ENCODE peak calls at places on chromosome 21, in eight cellular contexts. J is A673, F is right atrium auricular region, S is brain microvascular endothelial cell, T is lower lobe of right lung, G is ovary, D is left lung, V is GM23248. B is an unnamed sample.

GRCh38 chr21:43909736-43910455 is 44.9 kb downstream of the AGPAT3 start:
- DNase-seq in J (no peak), F (no peak), S (no peak), T (no peak), G (no peak), D (no peak), V (no peak), B (no peak)

GRCh38 chr21:14405225-14405624 is 22.3 kb upstream of the HSPA13 start:
- DNase-seq in J (no peak), F (no peak), S (no peak), T (no peak), G (no peak), D (no peak), V (no peak), B (no peak)

GRCh38 chr21:38351961-38352521 is 95.2 kb downstream of the KCNJ15 start:
- DNase-seq in J (no peak), F (no peak), S (peak), T (no peak), G (no peak), D (no peak), V (peak), B (no peak)

GRCh38 chr21:20570824-20571232 is 427.4 kb upstream of the NCAM2 start:
- DNase-seq in J (peak), F (no peak), S (no peak), T (no peak), G (no peak), D (no peak), V (no peak), B (no peak)

GRCh38 chr21:26070121-26070520 is 100.4 kb downstream of the APP start:
- DNase-seq in J (no peak), F (no peak), S (no peak), T (no peak), G (no peak), D (no peak), V (no peak), B (no peak)

GRCh38 chr21:44845418-44846200 is 27.7 kb upstream of the SUMO3 start:
- DNase-seq in J (peak), F (peak), S (no peak), T (peak), G (peak), D (peak), V (peak), B (peak)

GRCh38 chr21:25324666-25325065 is 282.6 kb downstream of the MRPL39 start:
- DNase-seq in J (no peak), F (no peak), S (no peak), T (no peak), G (no peak), D (no peak), V (no peak), B (no peak)

GRCh38 chr21:44550807-44551206 is 498 bp downstream of the KRTAP10-2 start:
- DNase-seq in J (no peak), F (peak), S (no peak), T (peak), G (no peak), D (peak), V (peak), B (no peak)

GRCh38 chr21:26449161-26449560 is 123.9 kb downstream of the CYYR1 start:
- DNase-seq in J (peak), F (no peak), S (peak), T (no peak), G (no peak), D (no peak), V (peak), B (no peak)

GRCh38 chr21:17598437-17598836 is 14.3 kb downstream of the BTG3 start:
- DNase-seq in J (no peak), F (no peak), S (no peak), T (no peak), G (no peak), D (no peak), V (no peak), B (no peak)

GRCh38 chr21:21463456-21463855 is 465.2 kb downstream of the NCAM2 start:
- DNase-seq in J (peak), F (no peak), S (no peak), T (no peak), G (no peak), D (no peak), V (no peak), B (no peak)

GRCh38 chr21:25801217-25802015 is 66.6 kb downstream of the GABPA start:
- DNase-seq in J (peak), F (peak), S (peak), T (peak), G (peak), D (peak), V (peak), B (peak)

GRCh38 chr21:25462517-25462971 is 144.7 kb downstream of the MRPL39 start:
- DNase-seq in J (no peak), F (no peak), S (no peak), T (no peak), G (no peak), D (no peak), V (no peak), B (no peak)

GRCh38 chr21:43866233-43866632 is 1.2 kb downstream of the AGPAT3 start:
- DNase-seq in J (peak), F (no peak), S (peak), T (no peak), G (peak), D (peak), V (peak), B (no peak)

GRCh38 chr21:36541721-36542139 is 61.8 kb upstream of the CLDN14 start:
- DNase-seq in J (no peak), F (no peak), S (no peak), T (no peak), G (no peak), D (no peak), V (no peak), B (no peak)

GRCh38 chr21:36544545-36544944 is 64.6 kb upstream of the CLDN14 start:
- DNase-seq in J (no peak), F (no peak), S (no peak), T (no peak), G (no peak), D (no peak), V (no peak), B (no peak)

GRCh38 chr21:36540700-36541099 is 60.8 kb upstream of the CLDN14 start:
- DNase-seq in J (no peak), F (no peak), S (no peak), T (no peak), G (no peak), D (no peak), V (no peak), B (no peak)

GRCh38 chr21:36543924-36544323 is 64.0 kb upstream of the CLDN14 start:
- DNase-seq in J (no peak), F (no peak), S (no peak), T (no peak), G (no peak), D (no peak), V (no peak), B (no peak)

GRCh38 chr21:36542312-36543101 is 62.6 kb upstream of the CLDN14 start:
- DNase-seq in J (no peak), F (no peak), S (no peak), T (no peak), G (no peak), D (no peak), V (no peak), B (no peak)
- H3K4me3 ChIP-seq in J (no peak), F (no peak), S (no peak), T (no peak), G (no peak), D (no peak), V (no peak), B (no peak)

GRCh38 chr21:34690041-34690792 is 21.4 kb downstream of the CLIC6 start:
- DNase-seq in J (no peak), F (no peak), S (no peak), T (no peak), G (no peak), D (no peak), V (no peak), B (no peak)

GRCh38 chr21:34692458-34693020 is 23.7 kb downstream of the CLIC6 start:
- DNase-seq in J (no peak), F (no peak), S (no peak), T (no peak), G (no peak), D (no peak), V (no peak), B (no peak)

GRCh38 chr21:34688715-34689114 is 19.9 kb downstream of the CLIC6 start:
- DNase-seq in J (no peak), F (no peak), S (no peak), T (no peak), G (no peak), D (no peak), V (no peak), B (no peak)

GRCh38 chr21:34691396-34692032 is 22.7 kb downstream of the CLIC6 start:
- DNase-seq in J (no peak), F (no peak), S (no peak), T (no peak), G (no peak), D (no peak), V (no peak), B (no peak)

GRCh38 chr21:34690793-34691175 is 22.0 kb downstream of the CLIC6 start:
- DNase-seq in J (no peak), F (no peak), S (no peak), T (no peak), G (no peak), D (no peak), V (no peak), B (no peak)
- H3K27ac ChIP-seq in J (no peak), F (no peak), S (no peak), T (peak), G (no peak), D (peak), V (no peak), B (peak)

DNA sequence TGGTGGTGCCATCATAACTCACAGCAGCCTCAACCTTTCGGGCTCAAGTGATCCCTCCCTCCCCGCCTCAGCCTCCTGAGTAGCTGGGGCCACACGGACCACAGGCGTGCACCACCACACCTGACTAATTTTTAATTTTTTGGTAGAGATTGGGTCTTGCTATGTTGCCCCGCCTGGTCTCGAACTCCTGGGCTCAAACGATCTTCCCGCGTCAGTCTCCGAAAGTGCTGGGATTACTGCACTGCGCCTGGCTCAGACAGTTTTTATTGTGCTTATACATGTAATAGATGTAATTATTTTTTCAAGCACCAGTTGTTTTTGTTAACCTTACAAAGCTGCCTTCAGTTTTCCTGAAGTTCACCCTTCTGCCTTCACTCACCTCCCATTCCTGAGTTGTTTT is 38.0 kb upstream of the HMGN1 start:
- DNase-seq in J (no peak), F (no peak), S (no peak), T (no peak), G (no peak), D (no peak), V (no peak), B (no peak)
- H3K4me3 ChIP-seq in J (peak), F (peak), S (no peak), T (no peak), G (no peak), D (peak), V (peak), B (no peak)

DNA sequence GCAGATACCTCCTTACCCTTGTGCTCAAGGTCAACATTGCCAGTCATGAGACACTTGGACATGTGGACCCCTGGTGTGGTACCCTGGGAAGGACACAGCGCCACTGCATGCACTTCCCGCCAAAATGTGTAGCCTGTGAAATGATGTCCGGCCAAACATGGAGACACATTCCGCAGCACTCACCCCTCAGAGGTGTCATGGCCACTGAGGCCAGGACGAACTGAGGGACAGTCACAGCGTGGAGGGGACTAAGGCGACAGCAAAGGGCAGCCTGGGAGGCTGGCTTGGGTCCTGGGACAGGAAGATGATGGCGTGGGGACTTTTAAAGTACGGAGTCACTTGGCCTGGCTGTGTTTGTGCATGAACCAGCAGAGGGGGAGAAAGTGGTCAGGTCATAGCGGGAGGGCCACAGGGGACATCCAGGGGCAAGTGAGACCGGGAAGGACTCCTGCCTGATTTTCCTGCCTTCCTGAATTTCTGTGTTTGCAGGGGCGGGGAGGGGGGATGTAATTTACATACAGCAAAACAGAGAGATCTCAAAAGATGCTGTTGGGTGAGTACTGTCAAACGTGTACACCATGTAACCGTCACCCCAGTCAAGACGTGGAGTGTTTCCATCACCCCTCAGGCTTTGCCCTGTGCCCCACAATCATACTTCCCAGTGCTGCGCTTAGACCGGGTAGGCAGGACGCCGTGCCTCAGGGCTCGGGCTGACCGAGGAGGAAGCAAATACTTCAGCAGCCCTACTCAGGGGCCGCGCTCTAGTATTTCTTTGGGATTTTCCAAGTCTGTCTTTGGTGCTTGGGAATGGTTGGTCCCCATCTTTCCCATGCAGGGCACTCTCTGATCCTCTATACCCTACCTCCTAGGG is 45.2 kb downstream of the WDR4 start:
- DNase-seq in J (no peak), F (peak), S (no peak), T (no peak), G (no peak), D (no peak), V (no peak), B (no peak)
- H3K27ac ChIP-seq in J (no peak), F (no peak), S (no peak), T (no peak), G (no peak), D (no peak), V (no peak), B (no peak)

GRCh38 chr21:41725421-41726021 is 41.3 kb downstream of the RIPK4 start:
- DNase-seq in J (no peak), F (no peak), S (no peak), T (no peak), G (no peak), D (peak), V (no peak), B (no peak)

GRCh38 chr21:41727784-41728763 is 38.8 kb downstream of the RIPK4 start:
- DNase-seq in J (no peak), F (no peak), S (no peak), T (no peak), G (no peak), D (no peak), V (no peak), B (no peak)

GRCh38 chr21:41726630-41726969 is 40.3 kb downstream of the RIPK4 start:
- DNase-seq in J (no peak), F (no peak), S (no peak), T (no peak), G (no peak), D (no peak), V (no peak), B (no peak)

GRCh38 chr21:41726058-41726558 is 40.7 kb downstream of the RIPK4 start:
- DNase-seq in J (no peak), F (no peak), S (no peak), T (no peak), G (no peak), D (peak), V (no peak), B (no peak)

DNA sequence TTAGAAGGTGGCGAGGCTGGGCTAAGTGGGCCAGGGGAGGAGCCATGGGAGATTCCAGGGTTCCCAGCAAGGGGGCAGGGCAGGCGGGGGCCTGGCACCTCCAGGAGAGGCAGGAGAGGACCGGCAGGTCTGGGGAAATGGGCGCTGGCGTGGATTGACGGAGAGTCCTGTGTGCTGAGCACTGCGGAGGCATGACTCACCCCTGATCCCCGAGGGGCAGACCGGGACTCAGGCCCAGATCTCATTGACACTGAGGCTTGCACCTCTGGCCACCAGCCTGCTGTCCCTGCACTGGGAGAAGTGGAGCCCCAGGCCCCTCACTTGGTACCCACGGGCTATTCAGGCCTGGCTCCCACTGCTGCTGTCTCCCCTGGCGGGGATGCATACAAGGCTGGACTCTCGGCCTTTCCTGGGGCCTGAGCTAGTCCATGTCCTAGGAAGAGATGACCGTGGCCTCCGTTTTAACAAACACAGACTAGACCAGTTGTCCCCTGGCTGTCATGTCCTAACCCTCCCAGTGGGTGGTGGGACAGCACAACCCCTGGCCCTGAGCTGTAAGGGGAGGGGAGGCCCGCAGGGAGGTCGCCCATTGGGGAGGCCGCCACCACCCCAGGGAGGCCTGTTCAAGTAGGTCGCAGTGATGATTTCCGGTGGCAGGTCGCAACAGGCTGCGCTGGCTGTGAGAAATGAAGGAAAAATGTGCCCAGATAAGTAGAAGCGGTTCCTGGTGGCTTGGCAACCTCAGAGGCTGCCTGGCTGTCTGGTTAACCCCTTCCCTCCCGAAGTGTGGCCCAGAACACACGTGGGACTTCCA is 39.7 kb downstream of the RIPK4 start:
- DNase-seq in J (peak), F (peak), S (peak), T (no peak), G (no peak), D (peak), V (peak), B (peak)
- H3K4me3 ChIP-seq in J (no peak), F (no peak), S (no peak), T (no peak), G (no peak), D (no peak), V (no peak), B (no peak)

GRCh38 chr21:46624050-46624449 is 11.4 kb upstream of the PRMT2 start:
- DNase-seq in J (no peak), F (no peak), S (no peak), T (no peak), G (no peak), D (no peak), V (no peak), B (no peak)
- H3K27ac ChIP-seq in J (no peak), F (no peak), S (no peak), T (no peak), G (no peak), D (no peak), V (no peak), B (no peak)

GRCh38 chr21:32772281-32773047 is 909 bp upstream of the PAXBP1 start:
- DNase-seq in J (peak), F (peak), S (no peak), T (no peak), G (no peak), D (no peak), V (peak), B (peak)

GRCh38 chr21:32764186-32764585 is 7.4 kb downstream of the PAXBP1 start:
- DNase-seq in J (no peak), F (no peak), S (no peak), T (no peak), G (no peak), D (no peak), V (no peak), B (no peak)

GRCh38 chr21:32771134-32771523 is 426 bp downstream of the PAXBP1 start:
- DNase-seq in J (peak), F (peak), S (peak), T (peak), G (peak), D (peak), V (peak), B (peak)

GRCh38 chr21:32770514-32771133 is 931 bp downstream of the PAXBP1 start:
- DNase-seq in J (peak), F (no peak), S (peak), T (no peak), G (no peak), D (no peak), V (peak), B (no peak)

DNA sequence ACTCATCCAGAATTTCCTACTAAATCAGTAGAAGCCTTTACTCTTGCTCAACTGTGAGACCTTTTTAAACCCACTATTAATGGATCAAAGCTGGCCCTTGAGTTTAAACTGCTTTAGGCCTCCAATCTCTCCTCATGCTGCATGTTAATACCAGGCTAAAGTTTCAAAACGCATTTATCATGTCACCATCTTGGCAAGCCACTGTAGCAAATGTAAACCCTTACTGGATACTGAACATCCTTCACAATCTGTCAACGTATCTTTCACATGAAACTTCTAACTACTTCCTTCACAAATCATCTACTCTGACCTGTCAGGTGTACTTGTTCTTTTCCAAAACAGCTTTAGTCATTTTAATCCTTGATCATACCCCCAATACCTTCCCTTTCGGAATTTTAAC is 3.0 kb downstream of the PAXBP1 start:
- DNase-seq in J (no peak), F (no peak), S (no peak), T (no peak), G (no peak), D (no peak), V (no peak), B (no peak)
- H3K4me3 ChIP-seq in J (no peak), F (no peak), S (no peak), T (no peak), G (no peak), D (no peak), V (peak), B (no peak)